ENCODE peak calls at places on chromosomes 5 and 9, in five cellular contexts. Z is neuronal stem cell; Q is stimulated activated CD4-positive, alpha-beta T cell treated with anti-CD3 and anti-CD28 coated beads, Interleukin-15, amount 100 ng/mL, for 24 hours; C is caudate nucleus; Y is H9. G is an unnamed sample.

GRCh38 chr5:160539431-160539830 is 117.8 kb downstream of the PTTG1 start:
- DNase-seq in C (no peak), Q (peak), Z (no peak), Y (no peak), G (no peak)

GRCh38 chr9:81613002-81613750 is 76.2 kb downstream of the TLE1 start:
- DNase-seq in Q (no peak), Y (no peak), C (no peak), Z (no peak), G (no peak)

GRCh38 chr5:35363387-35363965 is 133.2 kb upstream of the PRLR start:
- DNase-seq in C (no peak), Q (no peak), Y (no peak), Z (no peak), G (no peak)

GRCh38 chr9:26604076-26604662 is 288.4 kb downstream of the CAAP1 start:
- DNase-seq in Q (no peak), C (no peak), Z (no peak), Y (no peak), G (no peak)

GRCh38 chr5:35856186-35857003 is at the start of gene IL7R:
- DNase-seq in Q (no peak), Y (no peak), C (no peak), Z (no peak), G (no peak)

GRCh38 chr9:134854541-134854981 is 26.0 kb upstream of the FCN2 start:
- DNase-seq in Q (no peak), C (no peak), Z (no peak), Y (no peak), G (peak)

GRCh38 chr9:137606734-137607138 is 1.2 kb downstream of the ARRDC1 start:
- DNase-seq in C (no peak), Z (no peak), Q (no peak), Y (no peak), G (peak)

GRCh38 chr5:154826-155225 is 36.5 kb upstream of the LRRC14B start:
- DNase-seq in Z (no peak), C (no peak), Q (no peak), Y (no peak), G (no peak)

GRCh38 chr9:83422512-83422911 is 115.7 kb downstream of the FRMD3 start:
- DNase-seq in Y (no peak), C (no peak), Z (no peak), Q (no peak), G (no peak)

GRCh38 chr5:132385321-132386105 is 16.0 kb downstream of the SLC22A5 start:
- DNase-seq in Y (no peak), Q (peak), Z (no peak), C (no peak), G (peak)

GRCh38 chr9:22052376-22052945 is 43.4 kb upstream of the CDKN2B start:
- DNase-seq in C (no peak), Q (peak), Z (no peak), Y (no peak), G (no peak)

GRCh38 chr9:38443181-38443580 is 18.9 kb upstream of the IGFBPL1 start:
- DNase-seq in Z (no peak), C (no peak), Y (no peak), Q (no peak), G (no peak)

GRCh38 chr5:104628906-104629305 is 1066.3 kb upstream of the NUDT12 start:
- DNase-seq in C (no peak), Z (no peak), Y (no peak), Q (no peak), G (no peak)

GRCh38 chr9:125867752-125868400 is 120.7 kb downstream of the PBX3 start:
- DNase-seq in Z (no peak), Q (no peak), C (no peak), Y (no peak), G (no peak)

GRCh38 chr5:174775071-174775470 is 50.7 kb downstream of the MSX2 start:
- DNase-seq in Y (no peak), Q (no peak), Z (no peak), C (no peak), G (no peak)

GRCh38 chr9:132794730-132795380 is 83.2 kb downstream of the AK8 start:
- DNase-seq in Y (no peak), Q (no peak), C (no peak), Z (no peak), G (no peak)

GRCh38 chr9:36584626-36585460 is 12.1 kb downstream of the MELK start:
- DNase-seq in Z (no peak), C (no peak), Q (no peak), Y (no peak), G (no peak)

GRCh38 chr9:136626066-136626725 is 36.5 kb upstream of the EGFL7 start:
- DNase-seq in Q (no peak), Z (no peak), Y (no peak), C (no peak), G (peak)

GRCh38 chr9:76528642-76529190 is 69.7 kb downstream of the GCNT1 start:
- DNase-seq in C (no peak), Q (no peak), Y (no peak), Z (no peak), G (no peak)

GRCh38 chr9:123637940-123638634 is 282.1 kb downstream of the CRB2 start:
- DNase-seq in C (no peak), Z (no peak), Y (no peak), Q (no peak), G (no peak)

GRCh38 chr9:114288233-114289051 is 34.5 kb upstream of the ORM1 start:
- DNase-seq in Q (no peak), C (no peak), Z (no peak), Y (peak), G (peak)

GRCh38 chr5:159786901-159787691 is 129.2 kb upstream of the ADRA1B start:
- DNase-seq in Z (no peak), C (no peak), Y (no peak), Q (no peak), G (no peak)

GRCh38 chr5:178533136-178533535 is 57.1 kb downstream of the COL23A1 start:
- DNase-seq in Q (no peak), Z (no peak), Y (no peak), C (no peak), G (peak)

GRCh38 chr9:106203832-106204516 is 509.6 kb downstream of the TMEM38B start:
- DNase-seq in C (no peak), Z (no peak), Y (peak), Q (no peak), G (no peak)

GRCh38 chr5:97046270-97046982 is 96.0 kb downstream of the LIX1 start:
- DNase-seq in Q (no peak), Z (no peak), C (no peak), Y (no peak), G (no peak)

G was measured in spleen.